ENCODE peak calls at places on chromosomes 6 and 20, in eight cellular contexts. One of them, this sample, is unnamed.

GRCh38 chr6:130775421-130776012 is 51.7 kb upstream of the SMLR1 start:
- DNase-seq in neural progenitor cell: no peak
- DNase-seq in endothelial cell of umbilical vein: no peak
- DNase-seq in AG10803: peak; percentile 60
- DNase-seq in upper lobe of right lung: no peak
- DNase-seq in endothelial cell: no peak
- DNase-seq in GM20000: no peak
- DNase-seq in neural crest cell: no peak
- DNase-seq in this sample: peak; percentile 56

GRCh38 chr6:46329568-46329967 is 158.8 kb upstream of the ENPP5 start:
- DNase-seq in AG10803: peak; percentile 51
- DNase-seq in neural crest cell: no peak
- DNase-seq in neural progenitor cell: no peak
- DNase-seq in GM20000: no peak
- DNase-seq in upper lobe of right lung: no peak
- DNase-seq in endothelial cell: no peak
- DNase-seq in endothelial cell of umbilical vein: no peak
- DNase-seq in this sample: peak; percentile 69

GRCh38 chr20:23868321-23868720 is 11.2 kb downstream of the CST5 start:
- DNase-seq in AG10803: no peak
- DNase-seq in endothelial cell of umbilical vein: no peak
- DNase-seq in upper lobe of right lung: no peak
- DNase-seq in neural progenitor cell: no peak
- DNase-seq in endothelial cell: no peak
- DNase-seq in GM20000: no peak
- DNase-seq in neural crest cell: no peak
- DNase-seq in this sample: no peak

GRCh38 chr20:3843490-3843889 is 3.1 kb upstream of the MAVS start:
- DNase-seq in neural progenitor cell: no peak
- DNase-seq in neural crest cell: no peak
- DNase-seq in endothelial cell: no peak
- DNase-seq in GM20000: no peak
- DNase-seq in AG10803: no peak
- DNase-seq in endothelial cell of umbilical vein: no peak
- DNase-seq in upper lobe of right lung: no peak
- DNase-seq in this sample: peak; percentile 92

GRCh38 chr6:28693751-28694443 is 168.2 kb downstream of the GPX5 start:
- DNase-seq in AG10803: no peak
- DNase-seq in GM20000: no peak
- DNase-seq in endothelial cell: peak; percentile 22
- DNase-seq in neural crest cell: no peak
- DNase-seq in upper lobe of right lung: no peak
- DNase-seq in endothelial cell of umbilical vein: no peak
- DNase-seq in neural progenitor cell: peak; percentile 68
- DNase-seq in this sample: no peak

GRCh38 chr6:169398342-169399105 is 144.9 kb upstream of the THBS2 start:
- DNase-seq in GM20000: no peak
- DNase-seq in AG10803: peak; percentile 58
- DNase-seq in neural crest cell: no peak
- DNase-seq in neural progenitor cell: no peak
- DNase-seq in endothelial cell of umbilical vein: no peak
- DNase-seq in upper lobe of right lung: no peak
- DNase-seq in endothelial cell: no peak
- DNase-seq in this sample: peak; percentile 70

GRCh38 chr20:14284443-14284842 is 53.0 kb downstream of the FLRT3 start:
- DNase-seq in endothelial cell: no peak
- DNase-seq in GM20000: no peak
- DNase-seq in AG10803: no peak
- DNase-seq in neural progenitor cell: no peak
- DNase-seq in neural crest cell: no peak
- DNase-seq in upper lobe of right lung: no peak
- DNase-seq in endothelial cell of umbilical vein: no peak
- DNase-seq in this sample: no peak

GRCh38 chr6:20868397-20869185 is 334.3 kb downstream of the CDKAL1 start:
- DNase-seq in AG10803: no peak
- DNase-seq in endothelial cell of umbilical vein: no peak
- DNase-seq in endothelial cell: no peak
- DNase-seq in upper lobe of right lung: no peak
- DNase-seq in GM20000: no peak
- DNase-seq in neural crest cell: no peak
- DNase-seq in neural progenitor cell: peak; percentile 55
- DNase-seq in this sample: no peak

GRCh38 chr6:140462495-140463311 is 1088.3 kb upstream of the CITED2 start:
- DNase-seq in endothelial cell of umbilical vein: peak; percentile 62
- DNase-seq in endothelial cell: no peak
- DNase-seq in AG10803: peak; percentile 90
- DNase-seq in upper lobe of right lung: no peak
- DNase-seq in neural crest cell: no peak
- DNase-seq in neural progenitor cell: no peak
- DNase-seq in GM20000: no peak
- DNase-seq in this sample: peak; percentile 88

GRCh38 chr6:80214436-80215022 is 108.1 kb downstream of the BCKDHB start:
- DNase-seq in upper lobe of right lung: no peak
- DNase-seq in neural crest cell: no peak
- DNase-seq in GM20000: peak; percentile 34
- DNase-seq in AG10803: peak; percentile 68
- DNase-seq in endothelial cell of umbilical vein: peak; percentile 62
- DNase-seq in endothelial cell: peak; percentile 12
- DNase-seq in neural progenitor cell: peak; percentile 74
- DNase-seq in this sample: peak; percentile 70

GRCh38 chr20:36848078-36848660 is 27.8 kb upstream of the TLDC2 start:
- DNase-seq in AG10803: peak; percentile 87
- DNase-seq in upper lobe of right lung: no peak
- DNase-seq in neural progenitor cell: no peak
- DNase-seq in GM20000: no peak
- DNase-seq in endothelial cell: no peak
- DNase-seq in endothelial cell of umbilical vein: peak; percentile 46
- DNase-seq in neural crest cell: no peak
- DNase-seq in this sample: peak; percentile 96

GRCh38 chr20:19021406-19022117 is 190.9 kb upstream of the SLC24A3 start:
- DNase-seq in AG10803: no peak
- DNase-seq in neural progenitor cell: no peak
- DNase-seq in GM20000: no peak
- DNase-seq in neural crest cell: no peak
- DNase-seq in endothelial cell: no peak
- DNase-seq in upper lobe of right lung: no peak
- DNase-seq in endothelial cell of umbilical vein: no peak
- DNase-seq in this sample: no peak

GRCh38 chr6:29763491-29764289 is 40.5 kb downstream of the HLA-F start:
- DNase-seq in neural crest cell: no peak
- DNase-seq in neural progenitor cell: no peak
- DNase-seq in AG10803: peak; percentile 83
- DNase-seq in endothelial cell: no peak
- DNase-seq in endothelial cell of umbilical vein: peak; percentile 95
- DNase-seq in GM20000: no peak
- DNase-seq in upper lobe of right lung: no peak
- DNase-seq in this sample: peak; percentile 93

GRCh38 chr6:68192988-68193387 is 442.1 kb upstream of the ADGRB3 start:
- DNase-seq in AG10803: no peak
- DNase-seq in endothelial cell: no peak
- DNase-seq in upper lobe of right lung: no peak
- DNase-seq in neural crest cell: no peak
- DNase-seq in endothelial cell of umbilical vein: no peak
- DNase-seq in neural progenitor cell: no peak
- DNase-seq in GM20000: no peak
- DNase-seq in this sample: no peak

GRCh38 chr6:68197356-68197755 is 437.7 kb upstream of the ADGRB3 start:
- DNase-seq in upper lobe of right lung: no peak
- DNase-seq in neural crest cell: no peak
- DNase-seq in AG10803: no peak
- DNase-seq in GM20000: no peak
- DNase-seq in endothelial cell: no peak
- DNase-seq in endothelial cell of umbilical vein: no peak
- DNase-seq in neural progenitor cell: no peak
- DNase-seq in this sample: no peak

GRCh38 chr6:68194846-68195478 is 440.1 kb upstream of the ADGRB3 start:
- DNase-seq in AG10803: no peak
- DNase-seq in GM20000: no peak
- DNase-seq in endothelial cell of umbilical vein: no peak
- DNase-seq in upper lobe of right lung: no peak
- DNase-seq in endothelial cell: no peak
- DNase-seq in neural progenitor cell: no peak
- DNase-seq in neural crest cell: no peak
- DNase-seq in this sample: no peak

GRCh38 chr6:68200929-68201328 is 434.2 kb upstream of the ADGRB3 start:
- DNase-seq in endothelial cell: no peak
- DNase-seq in neural crest cell: no peak
- DNase-seq in upper lobe of right lung: no peak
- DNase-seq in GM20000: no peak
- DNase-seq in AG10803: no peak
- DNase-seq in neural progenitor cell: no peak
- DNase-seq in endothelial cell of umbilical vein: no peak
- DNase-seq in this sample: no peak

DNA sequence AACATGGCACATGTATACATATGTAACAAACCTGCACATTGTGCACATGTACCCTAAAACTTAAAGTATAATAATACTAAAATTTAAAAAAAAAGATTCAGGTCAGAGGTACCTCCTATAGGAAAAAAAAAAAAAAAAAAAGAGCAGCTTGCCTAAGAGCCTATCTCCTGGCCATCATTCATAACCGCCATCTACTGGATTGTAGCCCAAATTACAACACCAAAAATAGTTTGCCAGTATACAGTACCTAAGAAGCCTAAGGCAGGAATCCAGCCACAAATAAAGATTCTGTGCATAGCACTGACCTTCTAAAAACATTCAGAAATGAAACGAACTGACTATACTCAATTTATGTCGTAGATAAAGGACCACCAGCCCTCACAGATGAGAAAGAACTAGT is 438.4 kb upstream of the ADGRB3 start:
- DNase-seq in AG10803: peak; percentile 2
- DNase-seq in neural crest cell: no peak
- DNase-seq in endothelial cell of umbilical vein: no peak
- DNase-seq in GM20000: no peak
- DNase-seq in endothelial cell: no peak
- DNase-seq in neural progenitor cell: peak; percentile 3
- DNase-seq in upper lobe of right lung: no peak
- DNase-seq in this sample: peak; percentile 33
- TF ChIP-seq CTCF in AG10803: peak; percentile 3
- TF ChIP-seq CTCF in neural crest cell: peak; percentile 31
- TF ChIP-seq CTCF in endothelial cell of umbilical vein: no peak
- TF ChIP-seq CTCF in GM20000: no peak
- TF ChIP-seq CTCF in endothelial cell: no peak
- TF ChIP-seq CTCF in neural progenitor cell: peak; percentile 29
- TF ChIP-seq CTCF in upper lobe of right lung: no peak
- TF ChIP-seq CTCF in this sample: peak; percentile 31

GRCh38 chr20:33359399-33360261 is 41.7 kb downstream of the CDK5RAP1 start:
- DNase-seq in endothelial cell of umbilical vein: no peak
- DNase-seq in GM20000: no peak
- DNase-seq in AG10803: no peak
- DNase-seq in neural progenitor cell: no peak
- DNase-seq in endothelial cell: no peak
- DNase-seq in neural crest cell: no peak
- DNase-seq in upper lobe of right lung: no peak
- DNase-seq in this sample: no peak
- TF ChIP-seq CTCF in endothelial cell of umbilical vein: no peak
- TF ChIP-seq CTCF in GM20000: no peak
- TF ChIP-seq CTCF in AG10803: no peak
- TF ChIP-seq CTCF in neural progenitor cell: no peak
- TF ChIP-seq CTCF in endothelial cell: no peak
- TF ChIP-seq CTCF in neural crest cell: no peak
- TF ChIP-seq CTCF in upper lobe of right lung: no peak
- TF ChIP-seq CTCF in this sample: no peak

DNA sequence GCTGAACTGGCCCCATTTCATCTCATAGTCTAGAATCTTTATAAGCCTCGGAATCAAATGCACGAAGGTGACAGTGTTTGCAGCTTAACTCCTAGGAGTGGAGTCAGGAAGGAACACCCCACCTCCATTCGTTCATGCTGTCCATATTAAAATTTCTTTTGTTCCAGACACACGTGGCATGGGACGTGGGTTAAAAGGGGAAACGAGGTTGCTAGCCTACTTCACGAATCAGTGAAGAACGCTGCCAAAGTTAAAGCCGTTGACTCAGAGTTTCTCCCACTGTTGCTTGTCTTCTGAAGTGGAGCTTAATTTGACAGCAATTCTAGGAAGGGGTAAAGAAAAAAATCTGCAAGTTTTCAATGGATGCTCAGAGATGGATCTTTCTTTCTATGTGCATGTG is 499.0 kb downstream of the CD83 start:
- DNase-seq in endothelial cell of umbilical vein: no peak
- DNase-seq in GM20000: no peak
- DNase-seq in neural crest cell: no peak
- DNase-seq in upper lobe of right lung: no peak
- DNase-seq in AG10803: no peak
- DNase-seq in neural progenitor cell: no peak
- DNase-seq in endothelial cell: no peak
- DNase-seq in this sample: peak; percentile 31
- TF ChIP-seq CTCF in endothelial cell of umbilical vein: no peak
- TF ChIP-seq CTCF in GM20000: no peak
- TF ChIP-seq CTCF in neural crest cell: no peak
- TF ChIP-seq CTCF in upper lobe of right lung: no peak
- TF ChIP-seq CTCF in AG10803: no peak
- TF ChIP-seq CTCF in neural progenitor cell: no peak
- TF ChIP-seq CTCF in endothelial cell: no peak
- TF ChIP-seq CTCF in this sample: no peak

DNA sequence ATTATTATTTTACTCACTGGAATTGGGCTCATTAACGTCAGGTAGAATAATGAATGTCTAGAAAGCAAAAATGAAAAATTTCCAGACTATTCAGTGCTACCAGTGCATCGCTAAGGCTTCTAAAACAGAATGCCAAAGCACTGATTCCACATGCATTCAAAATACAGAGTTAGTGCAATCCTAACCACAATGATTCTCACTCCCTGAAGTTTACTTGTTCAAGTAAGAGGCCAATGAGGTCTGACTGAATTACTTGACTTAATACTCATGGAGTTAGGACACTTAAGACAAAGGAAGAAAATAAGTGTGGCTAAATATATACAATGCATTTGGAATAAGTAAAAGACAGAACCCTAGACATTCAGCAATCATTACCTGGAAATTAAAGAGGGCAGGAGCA is 220.5 kb downstream of the PKHD1 start:
- DNase-seq in GM20000: no peak
- DNase-seq in endothelial cell: no peak
- DNase-seq in neural progenitor cell: no peak
- DNase-seq in AG10803: no peak
- DNase-seq in endothelial cell of umbilical vein: no peak
- DNase-seq in neural crest cell: no peak
- DNase-seq in upper lobe of right lung: no peak
- DNase-seq in this sample: no peak
- TF ChIP-seq CTCF in GM20000: no peak
- TF ChIP-seq CTCF in endothelial cell: no peak
- TF ChIP-seq CTCF in neural progenitor cell: no peak
- TF ChIP-seq CTCF in AG10803: no peak
- TF ChIP-seq CTCF in endothelial cell of umbilical vein: no peak
- TF ChIP-seq CTCF in neural crest cell: no peak
- TF ChIP-seq CTCF in upper lobe of right lung: no peak
- TF ChIP-seq CTCF in this sample: no peak

DNA sequence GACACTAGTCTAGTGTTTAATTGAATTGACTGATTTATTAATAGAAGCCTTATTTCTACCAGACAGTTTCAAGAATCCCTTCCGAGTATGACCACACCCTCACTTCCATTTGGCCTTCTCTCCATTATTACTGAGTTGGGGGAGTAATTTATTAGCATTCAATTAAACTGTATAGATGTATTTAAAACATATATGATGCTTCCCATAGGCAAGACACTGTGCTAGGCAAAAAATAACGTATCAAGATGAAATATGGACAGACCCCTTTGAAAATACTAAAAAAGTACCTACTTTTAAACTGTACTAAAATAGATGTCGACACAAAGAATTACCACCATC is 112.9 kb upstream of the PHACTR1 start:
- DNase-seq in endothelial cell: no peak
- DNase-seq in upper lobe of right lung: no peak
- DNase-seq in endothelial cell of umbilical vein: no peak
- DNase-seq in AG10803: no peak
- DNase-seq in neural crest cell: no peak
- DNase-seq in neural progenitor cell: no peak
- DNase-seq in GM20000: no peak
- DNase-seq in this sample: no peak
- TF ChIP-seq CTCF in endothelial cell: no peak
- TF ChIP-seq CTCF in upper lobe of right lung: no peak
- TF ChIP-seq CTCF in endothelial cell of umbilical vein: no peak
- TF ChIP-seq CTCF in AG10803: no peak
- TF ChIP-seq CTCF in neural crest cell: peak; percentile 32
- TF ChIP-seq CTCF in neural progenitor cell: no peak
- TF ChIP-seq CTCF in GM20000: no peak
- TF ChIP-seq CTCF in this sample: no peak